ENCODE peak calls at places on chromosomes 5 and 9, in four cellular contexts. One of them, this sample, is unnamed.

GRCh38 chr5:43315262-43315661 is 2.0 kb upstream of the HMGCS1 start:
- DNase-seq in K562: no peak
- DNase-seq in A549: peak; percentile 39
- DNase-seq in WTC11: no peak
- DNase-seq in this sample: no peak

GRCh38 chr5:137753227-137753985 is 757 bp downstream of the HNRNPA0 start:
- DNase-seq in WTC11: peak; percentile 45
- DNase-seq in K562: peak; percentile 26
- DNase-seq in A549: no peak
- DNase-seq in this sample: no peak

GRCh38 chr5:36881807-36882206 is 5.2 kb downstream of the NIPBL start:
- DNase-seq in WTC11: no peak
- DNase-seq in K562: no peak
- DNase-seq in A549: no peak
- DNase-seq in this sample: no peak

GRCh38 chr9:33446507-33447403 is 638 bp downstream of the AQP3 start:
- DNase-seq in WTC11: no peak
- DNase-seq in K562: peak; percentile 84
- DNase-seq in A549: peak; percentile 65
- DNase-seq in this sample: peak; percentile 37

GRCh38 chr5:137825165-137825564 is 42.5 kb upstream of the MYOT start:
- DNase-seq in K562: no peak
- DNase-seq in WTC11: no peak
- DNase-seq in A549: no peak
- DNase-seq in this sample: no peak

GRCh38 chr9:127347831-127348699 is 48.9 kb upstream of the SLC2A8 start:
- DNase-seq in A549: peak; percentile 55
- DNase-seq in WTC11: no peak
- DNase-seq in K562: no peak
- DNase-seq in this sample: peak; percentile 28

GRCh38 chr9:16505159-16505558 is 365.3 kb downstream of the BNC2 start:
- DNase-seq in A549: no peak
- DNase-seq in WTC11: no peak
- DNase-seq in K562: no peak
- DNase-seq in this sample: no peak

GRCh38 chr5:137496919-137497318 is 2.2 kb downstream of the SPOCK1 start:
- DNase-seq in WTC11: no peak
- DNase-seq in A549: no peak
- DNase-seq in K562: no peak
- DNase-seq in this sample: no peak

GRCh38 chr9:15308511-15308910 is 1.5 kb upstream of the TTC39B start:
- DNase-seq in A549: no peak
- DNase-seq in WTC11: no peak
- DNase-seq in K562: no peak
- DNase-seq in this sample: no peak

GRCh38 chr9:136311037-136311432 is 7.1 kb upstream of the CCDC187 start:
- DNase-seq in K562: no peak
- DNase-seq in WTC11: no peak
- DNase-seq in A549: no peak
- DNase-seq in this sample: no peak

GRCh38 chr5:62579761-62580160 is 1.1 kb downstream of the LRRC70 start:
- DNase-seq in K562: no peak
- DNase-seq in A549: no peak
- DNase-seq in WTC11: no peak
- DNase-seq in this sample: no peak

GRCh38 chr9:128203842-128204551 is 818 bp downstream of the DNM1 start:
- DNase-seq in WTC11: peak; percentile 55
- DNase-seq in K562: peak; percentile 89
- DNase-seq in A549: peak; percentile 79
- DNase-seq in this sample: no peak

GRCh38 chr5:150345716-150346115 is 11.8 kb upstream of the TCOF1 start:
- DNase-seq in A549: no peak
- DNase-seq in K562: no peak
- DNase-seq in WTC11: no peak
- DNase-seq in this sample: no peak
- TF ChIP-seq NR3C1 in A549: no peak
- TF ChIP-seq NR3C1 in K562: no peak
- TF ChIP-seq NR3C1 in WTC11: no peak
- TF ChIP-seq NR3C1 in this sample: no peak

DNA sequence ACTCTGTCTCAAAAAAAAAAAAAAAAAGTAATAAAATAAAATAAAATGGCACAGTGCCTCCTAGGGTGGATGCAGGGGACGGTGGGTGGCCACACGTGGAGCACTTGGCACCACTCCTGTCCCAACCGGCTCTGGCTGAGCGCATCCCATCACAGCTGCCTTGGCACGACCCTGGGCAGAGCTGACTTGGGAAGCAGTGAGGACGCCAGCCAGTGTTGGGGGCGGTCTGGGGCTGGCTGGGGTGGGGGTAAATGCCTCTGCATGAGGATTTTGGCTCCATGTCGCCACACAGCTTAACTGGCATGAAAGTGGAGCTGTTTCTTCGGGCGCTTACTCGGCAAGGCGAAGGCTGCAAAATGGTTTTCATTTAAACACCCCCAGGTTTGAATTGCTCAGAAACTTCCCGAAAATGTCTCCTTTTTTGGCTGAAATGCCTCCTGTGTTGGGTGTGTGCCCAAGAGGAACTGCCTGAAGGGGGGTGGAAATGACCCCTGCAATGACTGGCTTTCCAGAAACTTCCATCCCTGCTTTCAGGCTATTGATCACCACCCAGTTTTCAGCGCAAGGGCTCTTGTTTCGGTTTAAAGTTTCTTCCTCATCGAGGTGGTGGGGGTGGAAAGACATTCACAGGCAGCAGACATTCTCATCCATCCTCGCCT is 38.3 kb downstream of the PTGES start:
- DNase-seq in K562: no peak
- DNase-seq in WTC11: no peak
- DNase-seq in A549: no peak
- DNase-seq in this sample: no peak
- TF ChIP-seq NR3C1 in K562: no peak
- TF ChIP-seq NR3C1 in WTC11: no peak
- TF ChIP-seq NR3C1 in A549: no peak
- TF ChIP-seq NR3C1 in this sample: no peak

GRCh38 chr9:82961504-82962125 is 101.3 kb downstream of the RASEF start:
- DNase-seq in A549: peak; percentile 62
- DNase-seq in K562: peak; percentile 45
- DNase-seq in WTC11: peak; percentile 84
- DNase-seq in this sample: peak; percentile 73
- TF ChIP-seq NR3C1 in A549: no peak
- TF ChIP-seq NR3C1 in K562: no peak
- TF ChIP-seq NR3C1 in WTC11: no peak
- TF ChIP-seq NR3C1 in this sample: no peak

DNA sequence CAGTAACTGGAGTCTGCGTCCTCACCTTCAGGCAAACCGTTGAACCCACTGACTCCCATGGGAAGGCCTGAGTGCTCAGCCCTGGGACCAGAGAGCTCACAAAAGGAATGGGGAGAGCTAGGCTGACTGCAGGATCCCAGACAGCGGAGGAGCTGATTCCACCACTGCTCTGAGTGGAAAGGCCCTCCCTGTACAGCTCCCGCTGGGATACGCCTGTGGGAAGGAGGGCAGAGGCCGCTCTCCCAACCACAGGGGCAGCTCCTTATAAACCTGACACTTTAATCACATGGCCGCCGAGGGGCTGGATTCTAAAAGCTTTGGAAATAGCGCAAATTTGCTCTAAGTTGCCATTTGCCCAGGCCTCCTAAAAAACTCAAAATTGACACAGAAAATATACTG is 37.1 kb downstream of the DBH start:
- DNase-seq in WTC11: no peak
- DNase-seq in A549: no peak
- DNase-seq in K562: no peak
- DNase-seq in this sample: no peak
- TF ChIP-seq NR3C1 in WTC11: no peak
- TF ChIP-seq NR3C1 in A549: no peak
- TF ChIP-seq NR3C1 in K562: no peak
- TF ChIP-seq NR3C1 in this sample: no peak

GRCh38 chr9:107290619-107291018 is 7.5 kb downstream of the RAD23B start:
- DNase-seq in K562: no peak
- DNase-seq in A549: no peak
- DNase-seq in WTC11: no peak
- DNase-seq in this sample: no peak

GRCh38 chr9:107293555-107294085 is 10.5 kb downstream of the RAD23B start:
- DNase-seq in A549: no peak
- DNase-seq in WTC11: no peak
- DNase-seq in K562: no peak
- DNase-seq in this sample: no peak

GRCh38 chr9:107295995-107296394 is 12.9 kb downstream of the RAD23B start:
- DNase-seq in WTC11: no peak
- DNase-seq in A549: no peak
- DNase-seq in K562: no peak
- DNase-seq in this sample: no peak

GRCh38 chr9:107294756-107295155 is 11.7 kb downstream of the RAD23B start:
- DNase-seq in WTC11: no peak
- DNase-seq in K562: no peak
- DNase-seq in A549: no peak
- DNase-seq in this sample: no peak

GRCh38 chr9:107292811-107293554 is 9.9 kb downstream of the RAD23B start:
- DNase-seq in A549: no peak
- DNase-seq in WTC11: no peak
- DNase-seq in K562: no peak
- DNase-seq in this sample: no peak
- TF ChIP-seq NR3C1 in A549: no peak
- TF ChIP-seq NR3C1 in WTC11: no peak
- TF ChIP-seq NR3C1 in K562: no peak
- TF ChIP-seq NR3C1 in this sample: no peak

GRCh38 chr5:78785454-78785853 is 136.9 kb upstream of the LHFPL2 start:
- DNase-seq in WTC11: no peak
- DNase-seq in A549: no peak
- DNase-seq in K562: no peak
- DNase-seq in this sample: no peak

GRCh38 chr5:78781611-78782356 is 133.2 kb upstream of the LHFPL2 start:
- DNase-seq in WTC11: no peak
- DNase-seq in A549: no peak
- DNase-seq in K562: no peak
- DNase-seq in this sample: no peak

GRCh38 chr5:78779771-78780616 is 131.4 kb upstream of the LHFPL2 start:
- DNase-seq in K562: peak; percentile 38
- DNase-seq in A549: no peak
- DNase-seq in WTC11: no peak
- DNase-seq in this sample: no peak

GRCh38 chr5:78783434-78784130 is 135.0 kb upstream of the LHFPL2 start:
- DNase-seq in A549: no peak
- DNase-seq in K562: no peak
- DNase-seq in WTC11: no peak
- DNase-seq in this sample: no peak

GRCh38 chr5:78782728-78783127 is 134.2 kb upstream of the LHFPL2 start:
- DNase-seq in K562: no peak
- DNase-seq in WTC11: no peak
- DNase-seq in A549: no peak
- DNase-seq in this sample: no peak
- TF ChIP-seq NR3C1 in K562: no peak
- TF ChIP-seq NR3C1 in WTC11: no peak
- TF ChIP-seq NR3C1 in A549: no peak
- TF ChIP-seq NR3C1 in this sample: no peak

This sample was measured in HepG2.